ENCODE peak calls at places on chromosomes 7 and 10, in four cellular contexts. D, U, F and T are unnamed samples.

GRCh38 chr7:88312061-88312663 is 5.5 kb upstream of the STEAP4 start:
- DNase-seq in D (no peak), U (peak; percentile 81), F (peak; percentile 34), T (no peak)

GRCh38 chr10:125792342-125793063 is 16.9 kb upstream of the MMP21 start:
- DNase-seq in D (no peak), U (no peak), F (no peak), T (no peak)

GRCh38 chr7:142438235-142438922 is 180.5 kb upstream of the PRSS58 start:
- DNase-seq in D (no peak), U (no peak), F (peak; percentile 49), T (no peak)

GRCh38 chr7:31437466-31437865 is 76.4 kb upstream of the ITPRID1 start:
- DNase-seq in D (no peak), U (no peak), F (no peak), T (no peak)

GRCh38 chr10:78552261-78552811 is 516.4 kb upstream of the ZMIZ1 start:
- DNase-seq in D (peak; percentile 25), U (peak; percentile 51), F (no peak), T (peak; percentile 62)

GRCh38 chr7:33981221-33981620 is 75.9 kb downstream of the BMPER start:
- DNase-seq in D (no peak), U (no peak), F (no peak), T (no peak)

GRCh38 chr7:71271203-71271602 is 139.3 kb downstream of the GALNT17 start:
- DNase-seq in D (no peak), U (no peak), F (no peak), T (no peak)

GRCh38 chr7:33686001-33686591 is 219.2 kb upstream of the BMPER start:
- DNase-seq in D (no peak), U (no peak), F (no peak), T (no peak)

GRCh38 chr7:44461387-44461786 is 29.1 kb downstream of the NUDCD3 start:
- DNase-seq in D (no peak), U (no peak), F (no peak), T (no peak)

GRCh38 chr7:98870071-98870651 is 347 bp upstream of the TMEM130 start:
- DNase-seq in D (no peak), U (no peak), F (peak; percentile 24), T (peak; percentile 75)

GRCh38 chr10:70773461-70773860 is 11.7 kb downstream of the TBATA start:
- DNase-seq in D (no peak), U (no peak), F (no peak), T (no peak)

GRCh38 chr7:156897673-156898072 is 4.7 kb upstream of the LMBR1 start:
- DNase-seq in D (no peak), U (no peak), F (no peak), T (no peak)

GRCh38 chr7:66429498-66430163 is 199.1 kb upstream of the KCTD7 start:
- DNase-seq in D (no peak), U (no peak), F (no peak), T (no peak)

GRCh38 chr10:75034131-75034512 is 77.3 kb upstream of the SAMD8 start:
- DNase-seq in D (no peak), U (no peak), F (no peak), T (no peak)

GRCh38 chr7:114356133-114356532 is 58.5 kb upstream of the FOXP2 start:
- DNase-seq in D (no peak), U (no peak), F (no peak), T (no peak)

DNA sequence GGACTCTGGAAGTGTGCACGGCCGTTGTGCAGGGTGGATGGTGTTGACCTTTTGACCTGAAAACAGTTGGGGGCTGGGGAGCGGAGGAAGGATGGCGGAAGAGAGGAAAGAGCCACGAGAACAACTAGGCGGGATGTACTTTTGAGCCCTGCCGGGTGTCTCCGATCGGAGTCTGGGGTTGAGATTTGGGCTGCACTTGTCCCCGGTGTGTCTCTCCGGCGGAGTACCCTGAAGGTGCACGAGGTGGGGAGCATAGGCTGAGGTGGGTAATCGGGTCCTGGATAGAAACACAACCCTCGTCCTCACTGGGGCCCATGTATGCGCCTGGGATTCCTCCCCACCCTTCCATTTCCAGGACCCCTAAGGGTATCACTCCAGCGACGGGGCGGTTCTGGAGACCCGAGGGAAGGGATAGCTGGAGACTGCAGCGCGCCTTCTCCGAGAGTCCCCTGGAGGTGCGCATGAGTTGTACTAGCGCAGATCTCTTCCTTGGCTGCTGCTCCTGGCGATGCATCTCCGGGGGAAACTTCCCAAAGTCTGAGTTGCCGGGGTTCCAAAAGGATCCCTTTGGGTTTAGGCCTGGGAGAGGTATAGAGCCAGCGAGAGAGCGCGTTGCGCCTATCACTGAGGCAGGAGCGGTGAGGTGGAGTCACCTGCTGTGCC is 4.6 kb upstream of the HMX2 start:
- DNase-seq in D (no peak), U (no peak), F (no peak), T (no peak)
- H3K4me3 ChIP-seq in D (no peak overlapping the region), U (no peak overlapping the region), F (no peak overlapping the region), T (no peak overlapping the region)

DNA sequence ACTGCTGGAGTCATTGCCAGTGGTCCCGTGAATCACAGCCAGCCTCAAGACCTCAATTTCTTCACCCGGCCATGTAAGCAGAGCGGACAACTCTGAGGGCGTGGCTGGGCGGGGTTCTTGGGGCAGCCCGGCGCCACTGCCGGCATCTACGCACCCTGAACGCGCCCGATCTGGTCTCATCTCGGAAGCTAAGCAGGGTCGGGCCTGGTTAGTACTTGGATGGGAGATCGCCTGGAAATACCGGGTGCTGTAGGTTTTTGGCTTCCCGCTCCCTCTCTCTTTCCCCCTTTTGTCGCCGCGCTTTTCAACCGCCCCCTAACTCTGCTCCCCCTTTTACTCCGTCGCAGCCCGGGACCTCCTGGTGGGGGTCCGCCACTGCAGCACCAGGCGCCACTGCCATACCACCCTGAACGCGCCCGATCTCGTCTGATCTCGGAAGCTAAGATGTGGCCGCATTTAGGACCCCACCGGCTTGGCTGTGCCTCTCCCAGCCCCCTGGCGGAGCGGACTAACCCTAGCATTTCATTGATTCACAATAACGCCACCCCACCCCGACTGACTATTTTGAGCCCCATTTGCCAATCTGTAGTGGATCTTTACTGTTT is 25.3 kb downstream of the GARIN1A start:
- DNase-seq in D (peak; percentile 20), U (peak; percentile 32), F (peak; percentile 41), T (no peak)
- H3K4me3 ChIP-seq in D (peak overlapping the region; percentile 61), U (peak overlapping the region; percentile 0), F (no peak overlapping the region), T (peak overlapping the region; percentile 49)

DNA sequence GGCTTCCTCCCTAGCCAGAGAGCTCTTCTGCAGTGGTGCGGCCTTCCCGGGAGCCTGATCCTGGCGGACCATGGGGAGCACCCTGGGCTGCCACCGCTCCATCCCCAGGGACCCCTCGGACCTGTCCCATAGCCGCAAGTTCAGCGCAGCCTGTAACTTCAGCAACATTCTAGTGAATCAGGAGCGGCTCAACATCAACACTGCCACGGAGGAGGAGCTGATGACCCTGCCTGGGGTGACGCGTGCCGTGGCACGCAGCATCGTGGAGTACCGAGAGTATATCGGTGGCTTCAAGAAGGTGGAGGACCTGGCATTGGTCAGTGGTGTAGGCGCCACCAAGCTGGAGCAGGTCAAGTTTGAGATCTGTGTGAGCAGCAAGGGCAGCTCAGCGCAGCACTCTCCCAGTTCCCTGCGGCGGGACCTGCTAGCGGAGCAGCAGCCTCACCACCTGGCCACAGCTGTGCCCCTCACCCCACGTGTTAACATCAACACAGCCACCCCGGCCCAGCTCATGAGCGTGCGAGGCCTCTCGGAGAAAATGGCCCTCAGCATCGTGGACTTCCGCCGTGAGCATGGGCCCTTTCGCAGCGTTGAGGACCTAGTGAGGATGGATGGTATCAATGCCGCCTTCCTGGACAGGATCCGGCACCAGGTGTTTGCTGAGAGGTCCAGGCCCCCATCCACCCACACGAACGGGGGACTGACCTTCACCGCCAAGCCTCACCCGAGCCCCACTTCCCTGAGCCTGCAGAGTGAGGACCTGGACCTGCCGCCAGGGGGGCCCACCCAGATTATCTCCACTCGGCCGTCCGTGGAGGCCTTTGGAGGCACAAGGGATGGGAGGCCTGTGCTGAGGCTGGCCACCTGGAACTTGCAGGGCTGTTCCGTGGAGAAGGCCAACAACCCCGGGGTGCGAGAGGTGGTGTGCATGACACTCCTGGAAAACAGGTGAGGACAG is 1.5 kb downstream of the EEPD1 start:
- DNase-seq in D (no peak), U (no peak), F (no peak), T (no peak)
- H3K4me3 ChIP-seq in D (no peak overlapping the region), U (no peak overlapping the region), F (peak overlapping the region; percentile 94), T (peak overlapping the region; percentile 84)

GRCh38 chr7:81767883-81768282 is 2.0 kb downstream of the HGF start:
- DNase-seq in D (no peak), U (no peak), F (no peak), T (no peak)
- H3K4me3 ChIP-seq in D (no peak overlapping the region), U (no peak overlapping the region), F (no peak overlapping the region), T (peak overlapping the region; percentile 48)

GRCh38 chr7:151231080-151231479 is 1.2 kb upstream of the CHPF2 start:
- DNase-seq in D (no peak), U (no peak), F (no peak), T (no peak)
- H3K4me3 ChIP-seq in D (no peak overlapping the region), U (no peak overlapping the region), F (no peak overlapping the region), T (peak overlapping the region; percentile 100)

GRCh38 chr10:101230185-101230917 is 1.1 kb upstream of the LBX1 start:
- DNase-seq in D (no peak), U (no peak), F (no peak), T (no peak)

GRCh38 chr10:101231092-101231491 is 1.8 kb upstream of the LBX1 start:
- DNase-seq in D (no peak), U (no peak), F (no peak), T (no peak)

GRCh38 chr10:101227765-101228681 is 1.2 kb downstream of the LBX1 start:
- DNase-seq in D (no peak), U (no peak), F (no peak), T (no peak)

GRCh38 chr10:101228682-101229274 is 485 bp downstream of the LBX1 start:
- DNase-seq in D (no peak), U (no peak), F (no peak), T (no peak)

DNA sequence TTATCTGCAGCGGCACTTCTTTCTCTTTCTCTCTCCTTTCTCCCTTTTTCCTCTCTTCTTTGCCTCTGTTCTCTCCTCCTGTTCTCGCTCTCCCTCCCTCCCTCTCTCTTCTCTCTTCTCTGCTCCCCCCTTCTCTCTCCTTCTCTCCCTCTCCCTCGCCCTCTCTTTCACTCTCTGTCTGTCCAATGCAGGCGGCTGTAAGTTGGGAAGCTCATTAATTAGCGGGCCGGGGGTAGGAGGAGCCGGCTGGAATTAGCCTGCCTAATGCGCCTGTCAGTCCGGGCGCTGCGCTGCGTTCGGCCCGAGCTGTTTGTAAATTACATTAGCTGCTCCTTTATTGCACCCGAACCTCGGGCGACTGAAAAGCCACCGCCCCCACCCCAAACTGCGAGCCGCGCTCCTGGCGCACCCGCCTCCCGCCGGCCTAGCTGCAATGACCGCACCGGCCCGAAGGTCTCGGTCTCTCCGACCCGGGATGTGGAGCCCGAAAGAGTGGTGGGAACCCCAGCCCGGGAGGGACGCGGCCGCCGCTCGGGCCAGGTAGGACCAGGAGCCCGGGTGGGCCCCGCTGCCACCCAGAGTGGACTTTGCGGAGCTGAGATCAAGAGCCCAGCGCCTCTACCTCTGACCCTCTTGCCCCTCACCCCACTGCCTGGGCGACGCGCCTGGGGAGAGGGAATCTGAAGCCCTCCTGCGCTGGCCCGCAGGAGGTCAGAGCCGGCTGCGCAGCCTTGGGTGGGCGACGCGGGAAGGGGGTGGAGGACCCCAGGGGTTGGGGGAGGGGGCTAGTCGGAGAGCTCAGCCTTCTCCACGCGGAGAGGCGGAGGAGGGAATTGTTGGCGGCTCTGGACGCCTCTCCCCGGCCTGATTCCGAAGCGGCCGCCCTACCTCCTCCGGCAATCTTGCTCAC is at the start of gene LBX1:
- DNase-seq in D (no peak), U (no peak), F (no peak), T (no peak)
- H3K4me3 ChIP-seq in D (no peak within 1 kb of the TSS), U (no peak within 1 kb of the TSS), F (no peak within 1 kb of the TSS), T (peak within 1 kb of the TSS; percentile 36)